ENCODE peak calls at places on chromosome 1, in eight cellular contexts. P is OCI-LY7, C is fibroblast of lung, R is K562, E is A549, F is left ventricle myocardium inferior, G is PC-9, K is GM23338. S is an unnamed sample.

GRCh38 chr1:151942882-151943281 is 33.6 kb upstream of the THEM4 start:
- DNase-seq in P (no peak), C (peak; percentile 63), R (no peak), E (no peak), F (no peak), G (no peak), K (no peak), S (peak; percentile 40)

GRCh38 chr1:3776231-3777030 is 3.9 kb downstream of the SMIM1 start:
- DNase-seq in P (no peak), C (no peak), R (no peak), E (no peak), F (no peak), G (no peak), K (no peak), S (no peak)

GRCh38 chr1:27097484-27097917 is 57.4 kb downstream of the SLC9A1 start:
- DNase-seq in P (peak; percentile 72), C (peak; percentile 51), R (peak; percentile 87), E (peak; percentile 71), F (peak; percentile 81), G (peak; percentile 49), K (peak; percentile 84), S (peak; percentile 78)

GRCh38 chr1:218499021-218499691 is 154.0 kb downstream of the TGFB2 start:
- DNase-seq in P (no peak), C (peak; percentile 97), R (no peak), E (no peak), F (no peak), G (peak; percentile 99), K (no peak), S (no peak)

GRCh38 chr1:26828352-26829093 is 2.0 kb downstream of the ZDHHC18 start:
- DNase-seq in P (peak; percentile 33), C (no peak), R (peak; percentile 23), E (no peak), F (peak; percentile 28), G (no peak), K (no peak), S (no peak)

GRCh38 chr1:238029126-238029525 is 138.4 kb upstream of the ZP4 start:
- DNase-seq in P (no peak), C (no peak), R (no peak), E (no peak), F (no peak), G (no peak), K (no peak), S (no peak)

GRCh38 chr1:185439727-185440415 is 122.8 kb upstream of the IVNS1ABP start:
- DNase-seq in P (no peak), C (peak; percentile 81), R (no peak), E (peak; percentile 35), F (no peak), G (peak; percentile 86), K (no peak), S (no peak)

GRCh38 chr1:160637821-160638539 is 8.9 kb downstream of the SLAMF1 start:
- DNase-seq in P (no peak), C (peak; percentile 2), R (no peak), E (no peak), F (no peak), G (no peak), K (peak; percentile 25), S (no peak)

GRCh38 chr1:91791691-91792392 is 94.1 kb downstream of the TGFBR3 start:
- DNase-seq in P (no peak), C (no peak), R (no peak), E (no peak), F (no peak), G (no peak), K (no peak), S (no peak)

GRCh38 chr1:203880606-203881005 is 19.2 kb downstream of the SNRPE start:
- DNase-seq in P (no peak), C (no peak), R (no peak), E (no peak), F (no peak), G (no peak), K (no peak), S (no peak)

GRCh38 chr1:117511273-117511672 is 94.6 kb upstream of the TENT5C start:
- DNase-seq in P (no peak), C (no peak), R (no peak), E (no peak), F (no peak), G (no peak), K (no peak), S (no peak)

GRCh38 chr1:25744636-25745425 is 55.2 kb upstream of the SELENON start:
- DNase-seq in P (no peak), C (no peak), R (no peak), E (no peak), F (no peak), G (no peak), K (no peak), S (no peak)

GRCh38 chr1:98322966-98323365 is 338.6 kb upstream of the SNX7 start:
- DNase-seq in P (no peak), C (peak; percentile 74), R (no peak), E (no peak), F (no peak), G (peak; percentile 72), K (no peak), S (no peak)

GRCh38 chr1:14894811-14895524 is 258.6 kb upstream of the TMEM51 start:
- DNase-seq in P (no peak), C (no peak), R (no peak), E (no peak), F (no peak), G (peak; percentile 52), K (no peak), S (no peak)

GRCh38 chr1:153936011-153936802 is 10.3 kb downstream of the DENND4B start:
- DNase-seq in P (no peak), C (no peak), R (no peak), E (no peak), F (no peak), G (no peak), K (no peak), S (no peak)

GRCh38 chr1:109275706-109276345 is 7.1 kb downstream of the PSRC1 start:
- DNase-seq in P (no peak), C (peak; percentile 85), R (peak; percentile 49), E (no peak), F (peak; percentile 10), G (no peak), K (no peak), S (no peak)

GRCh38 chr1:229952670-229953520 is 114.1 kb upstream of the GALNT2 start:
- DNase-seq in P (no peak), C (peak; percentile 40), R (no peak), E (no peak), F (no peak), G (no peak), K (no peak), S (no peak)

GRCh38 chr1:47568763-47569162 is 130.9 kb downstream of the FOXD2 start:
- DNase-seq in P (no peak), C (no peak), R (no peak), E (no peak), F (no peak), G (no peak), K (no peak), S (no peak)

GRCh38 chr1:2564815-2565415 is 8.7 kb downstream of the TNFRSF14 start:
- DNase-seq in P (no peak), C (no peak), R (no peak), E (no peak), F (no peak), G (no peak), K (no peak), S (no peak)

GRCh38 chr1:15997637-15998280 is 6.3 kb upstream of the SRARP start:
- DNase-seq in P (no peak), C (no peak), R (no peak), E (no peak), F (no peak), G (no peak), K (no peak), S (no peak)

GRCh38 chr1:85200870-85201339 is at the start of gene SYDE2:
- DNase-seq in P (peak; percentile 35), C (peak; percentile 71), R (peak; percentile 91), E (peak; percentile 44), F (peak; percentile 80), G (peak; percentile 72), K (peak; percentile 82), S (peak; percentile 80)

GRCh38 chr1:24640288-24640687 is 2.8 kb upstream of the SRRM1 start:
- DNase-seq in P (no peak), C (peak; percentile 9), R (no peak), E (no peak), F (peak; percentile 24), G (no peak), K (no peak), S (peak; percentile 55)

GRCh38 chr1:3313579-3313955 is 140.9 kb upstream of the ARHGEF16 start:
- DNase-seq in P (no peak), C (peak; percentile 95), R (no peak), E (no peak), F (peak; percentile 91), G (no peak), K (no peak), S (peak; percentile 95)

GRCh38 chr1:203128691-203129500 is 1.4 kb downstream of the ADORA1 start:
- DNase-seq in P (no peak), C (no peak), R (no peak), E (no peak), F (no peak), G (no peak), K (no peak), S (no peak)

GRCh38 chr1:51973587-51974474 is 16.7 kb downstream of the RAB3B start:
- DNase-seq in P (no peak), C (peak; percentile 47), R (no peak), E (no peak), F (no peak), G (no peak), K (no peak), S (no peak)

DNA sequence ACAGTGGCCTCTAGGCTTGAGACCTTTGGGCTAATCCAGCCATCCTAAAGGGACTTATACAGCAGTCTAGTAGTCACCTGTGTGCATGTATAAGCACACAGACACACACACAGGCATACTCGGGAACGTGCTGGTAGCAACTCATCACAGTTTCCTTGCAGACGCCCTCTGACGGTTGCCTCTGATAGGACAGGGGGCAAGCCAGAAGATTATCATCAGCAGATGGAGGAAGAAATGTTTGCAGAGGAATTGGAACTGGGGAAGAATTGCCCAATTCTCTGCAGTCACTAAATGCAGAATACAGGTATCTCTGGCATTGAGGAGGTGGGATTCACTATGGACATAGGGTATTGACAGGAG is 222.2 kb downstream of the C1orf94 start:
- DNase-seq in P (no peak), C (no peak), R (no peak), E (no peak), F (no peak), G (no peak), K (peak; percentile 72), S (no peak)
- TF ChIP-seq CTCF in P (peak; percentile 42), C (no peak), R (peak; percentile 36), E (no peak), F (no peak), G (no peak), K (peak; percentile 75), S (no peak)

GRCh38 chr1:164783778-164784555 is 225.0 kb downstream of the PBX1 start:
- DNase-seq in P (no peak), C (no peak), R (no peak), E (no peak), F (peak; percentile 51), G (no peak), K (no peak), S (no peak)
- H3K4me1 ChIP-seq in P (no peaks in the 10 kb centered on the region), C (peaks cover 32% of the 10 kb centered on the region), R (no peaks in the 10 kb centered on the region), E (peaks cover 63% of the 10 kb centered on the region), F (peaks cover 93% of the 10 kb centered on the region), G (peaks cover 22% of the 10 kb centered on the region), K (peaks cover 33% of the 10 kb centered on the region), S (peaks cover 34% of the 10 kb centered on the region)

GRCh38 chr1:222716393-222716792 is 4.0 kb downstream of the BROX start:
- DNase-seq in P (no peak), C (no peak), R (no peak), E (no peak), F (no peak), G (no peak), K (no peak), S (no peak)
- H3K27ac ChIP-seq in P (no peak overlapping the region), C (no peak overlapping the region), R (no peak overlapping the region), E (no peak overlapping the region), F (no peak overlapping the region), G (no peak overlapping the region), K (no peak overlapping the region), S (no peak overlapping the region)

GRCh38 chr1:22143065-22143514 is at the start of gene WNT4:
- DNase-seq in P (peak; percentile 6), C (peak; percentile 17), R (peak; percentile 97), E (peak; percentile 29), F (no peak), G (no peak), K (peak; percentile 79), S (no peak)
- TF ChIP-seq CTCF in P (no peak), C (no peak), R (peak; percentile 8), E (peak; percentile 42), F (peak; percentile 43), G (no peak), K (no peak), S (peak; percentile 47)

S was measured in heart left ventricle.